ENCODE peak calls at places on chromosomes 3 and 15, in six cellular contexts. J, B, U, T, M and R are unnamed samples.

GRCh38 chr15:33244471-33244870 is 50.0 kb upstream of the FMN1 start:
- DNase-seq in U (no peak), B (no peak), M (no peak), J (no peak), T (no peak), R (no peak)

GRCh38 chr15:42804739-42805138 is 67.8 kb upstream of the CDAN1 start:
- DNase-seq in T (no peak), U (no peak), M (no peak), J (no peak), B (no peak), R (no peak)

GRCh38 chr15:28977377-28978010 is 91.7 kb downstream of the APBA2 start:
- DNase-seq in M (no peak), B (no peak), T (no peak), U (peak; percentile 2), J (no peak), R (peak; percentile 53)

GRCh38 chr3:126154391-126155279 is 25.8 kb downstream of the ALDH1L1 start:
- DNase-seq in U (no peak), J (no peak), M (no peak), B (no peak), T (no peak), R (no peak)

GRCh38 chr3:9870978-9871377 is 9.1 kb downstream of the CIDEC start:
- DNase-seq in U (no peak), T (no peak), J (no peak), B (no peak), M (no peak), R (no peak)

GRCh38 chr3:29415824-29416223 is 135.0 kb downstream of the RBMS3 start:
- DNase-seq in J (no peak), B (no peak), T (no peak), M (no peak), U (no peak), R (no peak)

GRCh38 chr3:171528102-171528501 is 67.9 kb upstream of the TNIK start:
- DNase-seq in M (no peak), T (no peak), U (no peak), J (no peak), B (no peak), R (no peak)

GRCh38 chr3:173876476-173876875 is 478.9 kb downstream of the NLGN1 start:
- DNase-seq in M (no peak), T (no peak), U (no peak), B (no peak), J (no peak), R (no peak)

GRCh38 chr15:64742385-64742784 is 33.0 kb downstream of the RBPMS2 start:
- DNase-seq in T (no peak), J (no peak), M (no peak), B (no peak), U (no peak), R (no peak)

GRCh38 chr3:160470181-160470580 is 20.6 kb upstream of the TRIM59 start:
- DNase-seq in T (no peak), B (no peak), U (no peak), J (no peak), M (no peak), R (no peak)

GRCh38 chr3:52098108-52098507 is 41.7 kb upstream of the DUSP7 start:
- DNase-seq in T (no peak), M (no peak), J (no peak), B (no peak), U (no peak), R (no peak)

GRCh38 chr15:99970891-99971330 is 237.7 kb upstream of the LYSMD4 start:
- DNase-seq in M (no peak), J (no peak), B (no peak), U (no peak), T (no peak), R (no peak)